ENCODE peak calls at places on chromosomes 7 and 10, in ten cellular contexts. N is A549, G is hepatocyte, F is GM23338, K is OCI-LY7, C is heart right ventricle, Q is transverse colon, A is left lung, R is SJSA1, D is SK-N-SH. Y is an unnamed sample.

GRCh38 chr7:122637799-122638198 is 61.1 kb downstream of the RNF133 start:
- DNase-seq in N (no peak), G (no peak), F (no peak), K (no peak), C (no peak), Q (no peak), A (no peak), R (no peak), D (no peak), Y (no peak)

GRCh38 chr10:64089648-64090047 is 568.4 kb downstream of the REEP3 start:
- DNase-seq in N (no peak), G (no peak), F (no peak), K (no peak), C (no peak), Q (no peak), A (no peak), R (no peak), D (no peak), Y (no peak)

GRCh38 chr7:82050792-82051191 is 280.9 kb upstream of the HGF start:
- DNase-seq in N (no peak), G (peak; percentile 23), F (no peak), K (no peak), C (no peak), Q (no peak), A (no peak), R (peak; percentile 20), D (peak; percentile 31), Y (no peak)

GRCh38 chr7:67413670-67414069 is 417.0 kb downstream of the TYW1 start:
- DNase-seq in N (no peak), G (no peak), F (no peak), K (no peak), C (no peak), Q (no peak), A (no peak), R (no peak), D (no peak), Y (no peak)

GRCh38 chr7:50047716-50048115 is 45.3 kb downstream of the ZPBP start:
- DNase-seq in N (no peak), G (no peak), F (no peak), K (no peak), C (no peak), Q (no peak), A (no peak), R (no peak), D (no peak), Y (no peak)

GRCh38 chr7:3218561-3219225 is 82.4 kb upstream of the SDK1 start:
- DNase-seq in N (no peak), G (no peak), F (no peak), K (no peak), C (no peak), Q (no peak), A (no peak), R (no peak), D (no peak), Y (no peak)

GRCh38 chr7:80145780-80146422 is 11.3 kb downstream of the GNAI1 start:
- DNase-seq in N (no peak), G (peak; percentile 37), F (no peak), K (no peak), C (no peak), Q (no peak), A (no peak), R (peak; percentile 42), D (no peak), Y (no peak)

GRCh38 chr7:13980474-13980873 is 9.0 kb downstream of the ETV1 start:
- DNase-seq in N (no peak), G (no peak), F (no peak), K (no peak), C (no peak), Q (no peak), A (no peak), R (no peak), D (no peak), Y (no peak)

GRCh38 chr10:14508725-14509124 is 178.0 kb upstream of the FRMD4A start:
- DNase-seq in N (no peak), G (no peak), F (no peak), K (no peak), C (no peak), Q (no peak), A (peak; percentile 21), R (no peak), D (no peak), Y (no peak)

GRCh38 chr7:90574136-90574819 is 21.8 kb upstream of the CDK14 start:
- DNase-seq in N (no peak), G (peak; percentile 47), F (peak; percentile 10), K (no peak), C (peak; percentile 52), Q (no peak), A (no peak), R (no peak), D (no peak), Y (no peak)

GRCh38 chr7:11341285-11341944 is 367.7 kb downstream of the PHF14 start:
- DNase-seq in N (no peak), G (peak; percentile 65), F (peak; percentile 54), K (no peak), C (no peak), Q (no peak), A (no peak), R (no peak), D (peak; percentile 28), Y (no peak)

GRCh38 chr10:131216681-131217230 is 94.8 kb downstream of the TCERG1L start:
- DNase-seq in N (no peak), G (no peak), F (no peak), K (no peak), C (no peak), Q (no peak), A (peak; percentile 45), R (no peak), D (no peak), Y (no peak)

GRCh38 chr7:96624954-96625353 is 84.7 kb downstream of the SEM1 start:
- DNase-seq in N (no peak), G (no peak), F (peak; percentile 31), K (no peak), C (no peak), Q (no peak), A (no peak), R (no peak), D (no peak), Y (no peak)

DNA sequence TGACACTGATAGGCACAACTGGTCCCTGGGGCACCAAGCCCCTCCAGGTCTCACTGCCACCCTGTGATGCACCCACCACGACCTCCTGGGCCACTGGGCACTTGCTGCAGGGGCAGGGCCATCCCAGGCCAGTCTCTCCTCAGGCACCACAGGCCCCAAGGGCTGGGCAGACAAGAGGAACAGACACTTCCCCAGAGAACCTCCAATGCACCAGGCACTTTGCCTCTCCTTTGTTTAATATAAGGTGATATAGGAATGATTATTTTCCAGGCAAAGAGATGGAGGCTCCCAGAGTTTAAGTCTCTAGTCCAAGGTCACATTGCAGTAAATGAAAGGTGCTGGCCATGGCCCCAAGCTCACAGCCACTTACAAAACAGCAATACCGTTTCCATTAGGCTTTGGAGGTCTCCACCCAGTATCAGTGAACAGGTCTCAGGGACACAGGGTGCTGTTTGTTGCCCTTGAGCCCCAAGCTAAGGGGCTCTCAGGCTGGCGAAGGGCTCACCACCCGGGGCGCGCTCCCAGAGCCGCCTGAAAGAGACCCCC is 4.5 kb downstream of the DEPP1 start:
- DNase-seq in N (no peak), G (no peak), F (no peak), K (peak; percentile 17), C (no peak), Q (no peak), A (no peak), R (no peak), D (no peak), Y (no peak)
- H3K27ac ChIP-seq in N (peak overlapping the region; percentile 90), G (peak overlapping the region; percentile 87), F (no peak overlapping the region), K (no peak overlapping the region), C (peak overlapping the region; percentile 90), Q (peak overlapping the region; percentile 95), A (peak overlapping the region; percentile 82), R (peak overlapping the region; percentile 81), D (no peak overlapping the region), Y (peak overlapping the region; percentile 74)

GRCh38 chr10:103025696-103026095 is 107.6 kb downstream of the CNNM2 start:
- DNase-seq in N (no peak), G (no peak), F (no peak), K (no peak), C (no peak), Q (no peak), A (no peak), R (no peak), D (no peak), Y (no peak)
- H3K27ac ChIP-seq in N (no peak overlapping the region), G (no peak overlapping the region), F (no peak overlapping the region), K (no peak overlapping the region), C (no peak overlapping the region), Q (no peak overlapping the region), A (no peak overlapping the region), R (no peak overlapping the region), D (no peak overlapping the region), Y (no peak overlapping the region)

DNA sequence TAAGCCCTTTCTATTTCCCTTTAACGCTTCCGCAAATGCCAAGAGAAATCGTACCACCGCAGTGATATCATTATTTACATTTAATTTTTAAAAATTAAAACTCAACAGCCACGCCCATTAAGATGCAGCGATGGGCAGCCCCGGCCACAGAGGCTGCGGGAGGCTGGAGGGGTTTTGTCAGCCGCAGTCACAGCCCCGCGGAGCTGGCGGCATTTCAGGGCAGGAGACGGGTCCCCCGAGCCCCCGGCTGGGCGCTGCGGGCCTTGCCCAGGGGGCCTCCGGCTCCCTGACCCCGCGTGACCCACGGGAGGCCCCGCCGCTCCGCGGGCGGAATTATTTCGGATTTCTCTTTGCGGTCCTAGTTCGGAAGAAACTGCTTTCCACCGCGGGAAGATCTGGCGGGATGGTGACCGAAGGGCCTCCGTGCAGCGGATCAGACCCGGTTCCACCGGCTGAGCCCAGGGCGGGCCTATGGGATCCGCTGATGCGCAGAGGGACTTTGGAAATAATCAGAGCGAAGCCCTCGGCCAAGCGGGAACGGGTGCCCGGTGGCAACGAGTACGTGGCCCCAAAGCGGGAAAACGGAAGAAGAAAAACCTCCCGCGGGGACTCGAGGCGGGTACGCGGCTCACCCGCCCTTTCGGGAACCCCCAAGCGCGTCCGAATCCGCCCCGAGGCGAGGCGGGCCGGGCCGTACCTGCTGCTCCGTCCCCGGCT is 1.9 kb downstream of the NKX6-2 start:
- DNase-seq in N (no peak), G (no peak), F (peak; percentile 56), K (no peak), C (no peak), Q (no peak), A (no peak), R (no peak), D (no peak), Y (no peak)
- H3K27ac ChIP-seq in N (no peak overlapping the region), G (no peak overlapping the region), F (no peak overlapping the region), K (no peak overlapping the region), C (no peak overlapping the region), Q (no peak overlapping the region), A (no peak overlapping the region), R (no peak overlapping the region), D (no peak overlapping the region), Y (no peak overlapping the region)

DNA sequence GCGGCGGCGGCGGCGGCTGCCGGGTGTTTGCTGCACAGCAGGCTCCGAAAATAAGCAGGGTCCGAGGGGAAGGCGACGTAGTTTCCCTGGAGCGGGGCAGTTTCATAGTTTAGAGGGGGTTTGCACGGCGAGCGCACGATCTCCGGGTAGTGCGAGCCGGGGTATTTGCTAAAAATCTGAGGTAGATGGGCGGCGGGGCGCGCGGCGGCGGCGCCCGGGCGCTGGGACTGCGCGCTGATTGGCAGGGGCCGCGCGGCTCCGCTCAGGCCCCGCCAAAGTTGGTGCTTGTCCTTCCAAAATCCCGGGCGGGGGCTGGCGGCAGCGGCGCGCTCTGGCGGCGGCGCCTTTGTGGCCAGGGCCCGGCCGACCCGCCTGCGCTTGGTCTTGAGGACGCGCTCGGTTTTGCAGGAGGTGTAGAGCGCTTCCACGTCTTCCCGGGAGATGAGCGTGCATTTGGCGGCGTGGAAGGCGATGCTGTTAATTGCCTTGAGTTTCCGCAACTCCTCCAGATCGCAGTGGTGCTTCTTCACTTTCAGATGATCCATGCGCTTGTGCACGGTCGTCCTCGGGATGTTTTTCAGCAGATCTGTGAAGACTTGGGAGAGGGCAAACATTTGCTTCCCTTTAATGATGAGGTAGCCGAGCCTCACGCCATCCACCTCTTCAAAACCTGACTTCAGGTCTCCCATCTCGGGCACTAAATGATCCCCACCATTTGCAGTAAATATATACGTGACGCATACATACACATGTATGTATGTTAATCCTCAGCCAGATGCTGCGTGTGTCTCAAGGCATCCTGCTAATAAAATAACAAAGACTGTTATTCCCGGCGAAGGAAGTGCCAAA is 8.1 kb downstream of the SKIDA1 start:
- DNase-seq in N (peak; percentile 56), G (peak; percentile 52), F (peak; percentile 92), K (peak; percentile 47), C (peak; percentile 75), Q (no peak), A (peak; percentile 88), R (peak; percentile 81), D (peak; percentile 78), Y (peak; percentile 33)
- H3K27ac ChIP-seq in N (peak overlapping the region; percentile 94), G (peak overlapping the region; percentile 97), F (no peak overlapping the region), K (no peak overlapping the region), C (peak overlapping the region; percentile 89), Q (peak overlapping the region; percentile 85), A (peak overlapping the region; percentile 82), R (no peak overlapping the region), D (peak overlapping the region; percentile 99), Y (peak overlapping the region; percentile 78)